ENCODE peak calls at places on chromosomes 6 and 20, in six cellular contexts. R is SW480; H is mammary epithelial cell; M is neuronal stem cell; I is ureter; J is activated CD4-positive, alpha-beta T cell treated with anti-CD3 and anti-CD28 coated beads for 36 hours. A is an unnamed sample.

GRCh38 chr20:20666359-20666758 is 46.1 kb downstream of the RALGAPA2 start:
- DNase-seq in R (no peak), H (no peak), M (no peak), I (no peak), J (no peak), A (no peak)

GRCh38 chr6:101083533-101084172 is 202.5 kb upstream of the ASCC3 start:
- DNase-seq in R (no peak), H (peak), M (no peak), I (no peak), J (no peak), A (peak)

GRCh38 chr6:32844839-32845372 is 1.1 kb upstream of the PSMB8 start:
- DNase-seq in R (no peak), H (no peak), M (no peak), I (no peak), J (no peak), A (no peak)

GRCh38 chr6:137677714-137678113 is 183.5 kb upstream of the OLIG3 start:
- DNase-seq in R (no peak), H (no peak), M (no peak), I (no peak), J (no peak), A (no peak)

GRCh38 chr6:116108836-116109235 is 8.2 kb downstream of the NT5DC1 start:
- DNase-seq in R (no peak), H (no peak), M (no peak), I (no peak), J (no peak), A (no peak)

GRCh38 chr6:163152701-163153100 is 261.8 kb upstream of the QKI start:
- DNase-seq in R (no peak), H (no peak), M (no peak), I (no peak), J (no peak), A (no peak)

GRCh38 chr6:133396225-133396624 is 155.1 kb downstream of the EYA4 start:
- DNase-seq in R (peak), H (peak), M (no peak), I (no peak), J (no peak), A (peak)

GRCh38 chr6:99282479-99283062 is 66.9 kb downstream of the FAXC start:
- DNase-seq in R (peak), H (peak), M (no peak), I (no peak), J (no peak), A (no peak)

GRCh38 chr6:170028629-170029345 is 262.1 kb downstream of the DLL1 start:
- DNase-seq in R (no peak), H (no peak), M (no peak), I (peak), J (no peak), A (no peak)

GRCh38 chr6:44867561-44868334 is 460.4 kb upstream of the RUNX2 start:
- DNase-seq in R (no peak), H (no peak), M (no peak), I (no peak), J (no peak), A (no peak)

GRCh38 chr6:140045116-140045515 is 670.7 kb upstream of the CITED2 start:
- DNase-seq in R (peak), H (no peak), M (no peak), I (no peak), J (no peak), A (no peak)

GRCh38 chr20:48843125-48843806 is 15.5 kb upstream of the PREX1 start:
- DNase-seq in R (no peak), H (no peak), M (no peak), I (no peak), J (no peak), A (no peak)

GRCh38 chr6:134278000-134278399 is 39.9 kb downstream of the SGK1 start:
- DNase-seq in R (no peak), H (no peak), M (no peak), I (no peak), J (no peak), A (no peak)

A was measured in epithelial cell of prostate.